ENCODE peak calls at places on chromosomes 13 and 19, in ten cellular contexts. One of them, this sample, is unnamed.

GRCh38 chr19:31530781-31531180 is 181.5 kb upstream of the TSHZ3 start:
- DNase-seq in cardiac fibroblast: no peak
- DNase-seq in trophoblast cell: no peak
- DNase-seq in cardiac muscle cell: no peak
- DNase-seq in left lung: no peak
- DNase-seq in epithelial cell of proximal tubule: no peak
- DNase-seq in stromal cell of bone marrow: no peak
- DNase-seq in osteocyte: peak; percentile 73
- DNase-seq in aorta: no peak
- DNase-seq in activated CD8-positive, alpha-beta T cell treated with anti-CD3 and anti-CD28 coated beads for 36 hours: no peak
- DNase-seq in this sample: no peak

GRCh38 chr13:113930711-113931637 is 42.9 kb downstream of the C13orf46 start:
- DNase-seq in cardiac fibroblast: no peak
- DNase-seq in trophoblast cell: no peak
- DNase-seq in cardiac muscle cell: no peak
- DNase-seq in left lung: no peak
- DNase-seq in epithelial cell of proximal tubule: no peak
- DNase-seq in stromal cell of bone marrow: no peak
- DNase-seq in osteocyte: peak; percentile 82
- DNase-seq in aorta: peak; percentile 71
- DNase-seq in activated CD8-positive, alpha-beta T cell treated with anti-CD3 and anti-CD28 coated beads for 36 hours: peak; percentile 72
- DNase-seq in this sample: no peak

GRCh38 chr19:46621191-46622117 is 3.4 kb downstream of the PTGIR start:
- DNase-seq in cardiac fibroblast: no peak
- DNase-seq in trophoblast cell: no peak
- DNase-seq in cardiac muscle cell: no peak
- DNase-seq in left lung: peak; percentile 76
- DNase-seq in epithelial cell of proximal tubule: no peak
- DNase-seq in stromal cell of bone marrow: no peak
- DNase-seq in osteocyte: no peak
- DNase-seq in aorta: no peak
- DNase-seq in activated CD8-positive, alpha-beta T cell treated with anti-CD3 and anti-CD28 coated beads for 36 hours: peak; percentile 77
- DNase-seq in this sample: no peak

GRCh38 chr13:107367258-107367657 is 799.3 kb upstream of the ARGLU1 start:
- DNase-seq in cardiac fibroblast: no peak
- DNase-seq in trophoblast cell: no peak
- DNase-seq in cardiac muscle cell: no peak
- DNase-seq in left lung: no peak
- DNase-seq in epithelial cell of proximal tubule: peak; percentile 41
- DNase-seq in stromal cell of bone marrow: no peak
- DNase-seq in osteocyte: no peak
- DNase-seq in aorta: no peak
- DNase-seq in activated CD8-positive, alpha-beta T cell treated with anti-CD3 and anti-CD28 coated beads for 36 hours: no peak
- DNase-seq in this sample: no peak

GRCh38 chr13:36531746-36532486 is 99.6 kb downstream of the CCNA1 start:
- DNase-seq in cardiac fibroblast: peak; percentile 41
- DNase-seq in trophoblast cell: peak; percentile 58
- DNase-seq in cardiac muscle cell: no peak
- DNase-seq in left lung: no peak
- DNase-seq in epithelial cell of proximal tubule: no peak
- DNase-seq in stromal cell of bone marrow: peak; percentile 29
- DNase-seq in osteocyte: no peak
- DNase-seq in aorta: no peak
- DNase-seq in activated CD8-positive, alpha-beta T cell treated with anti-CD3 and anti-CD28 coated beads for 36 hours: no peak
- DNase-seq in this sample: no peak

GRCh38 chr19:30880151-30880550 is 469.1 kb downstream of the TSHZ3 start:
- DNase-seq in cardiac fibroblast: no peak
- DNase-seq in trophoblast cell: no peak
- DNase-seq in cardiac muscle cell: no peak
- DNase-seq in left lung: no peak
- DNase-seq in epithelial cell of proximal tubule: no peak
- DNase-seq in stromal cell of bone marrow: no peak
- DNase-seq in osteocyte: no peak
- DNase-seq in aorta: no peak
- DNase-seq in activated CD8-positive, alpha-beta T cell treated with anti-CD3 and anti-CD28 coated beads for 36 hours: no peak
- DNase-seq in this sample: no peak

GRCh38 chr19:5622465-5623396 is at the start of the genes SAFB and SAFB2:
- DNase-seq in cardiac fibroblast: peak; percentile 100
- DNase-seq in trophoblast cell: peak; percentile 100
- DNase-seq in cardiac muscle cell: peak; percentile 99
- DNase-seq in left lung: peak; percentile 100
- DNase-seq in epithelial cell of proximal tubule: peak; percentile 83
- DNase-seq in stromal cell of bone marrow: peak; percentile 98
- DNase-seq in osteocyte: peak; percentile 100
- DNase-seq in aorta: peak; percentile 100
- DNase-seq in activated CD8-positive, alpha-beta T cell treated with anti-CD3 and anti-CD28 coated beads for 36 hours: peak; percentile 99
- DNase-seq in this sample: peak; percentile 97

GRCh38 chr13:113066746-113067145 is 38.8 kb upstream of the F7 start:
- DNase-seq in cardiac fibroblast: no peak
- DNase-seq in trophoblast cell: no peak
- DNase-seq in cardiac muscle cell: no peak
- DNase-seq in left lung: peak; percentile 72
- DNase-seq in epithelial cell of proximal tubule: no peak
- DNase-seq in stromal cell of bone marrow: no peak
- DNase-seq in osteocyte: no peak
- DNase-seq in aorta: no peak
- DNase-seq in activated CD8-positive, alpha-beta T cell treated with anti-CD3 and anti-CD28 coated beads for 36 hours: no peak
- DNase-seq in this sample: no peak

GRCh38 chr19:29672933-29673336 is 7.7 kb downstream of the PLEKHF1 start:
- DNase-seq in cardiac fibroblast: no peak
- DNase-seq in trophoblast cell: no peak
- DNase-seq in cardiac muscle cell: no peak
- DNase-seq in left lung: peak; percentile 34
- DNase-seq in epithelial cell of proximal tubule: no peak
- DNase-seq in stromal cell of bone marrow: no peak
- DNase-seq in osteocyte: no peak
- DNase-seq in aorta: no peak
- DNase-seq in activated CD8-positive, alpha-beta T cell treated with anti-CD3 and anti-CD28 coated beads for 36 hours: peak; percentile 95
- DNase-seq in this sample: no peak

This sample was measured in neural crest cell.